ENCODE peak calls at places on chromosomes 16 and 17, in seven cellular contexts. I, T, U, X, O, Y and V are unnamed samples.

GRCh38 chr17:44071772-44072171 is 1.2 kb downstream of the G6PC3 start:
- DNase-seq in U (no peak), X (no peak), I (no peak), T (no peak), Y (no peak), O (no peak), V (no peak)

GRCh38 chr16:1283996-1284592 is 25.3 kb upstream of the UBE2I start:
- DNase-seq in I (no peak), T (no peak), Y (no peak), X (no peak), O (no peak), U (no peak), V (no peak)

GRCh38 chr17:48068491-48068961 is 20.4 kb downstream of the NFE2L1 start:
- DNase-seq in U (no peak), X (no peak), I (peak; percentile 57), O (no peak), T (peak; percentile 40), Y (no peak), V (no peak)

GRCh38 chr16:81913222-81913621 is 98.0 kb downstream of the SDR42E1 start:
- DNase-seq in T (no peak), Y (no peak), I (no peak), O (no peak), X (no peak), U (no peak), V (no peak)

GRCh38 chr17:29619251-29619650 is 3.5 kb downstream of the CORO6 start:
- DNase-seq in X (no peak), I (no peak), U (no peak), O (no peak), T (no peak), Y (no peak), V (no peak)

GRCh38 chr17:40695874-40696472 is 7.6 kb downstream of the KRT24 start:
- DNase-seq in T (no peak), X (no peak), O (no peak), I (no peak), Y (no peak), U (no peak), V (no peak)

GRCh38 chr17:67422887-67423286 is 45.8 kb downstream of the PITPNC1 start:
- DNase-seq in Y (no peak), T (no peak), I (no peak), X (no peak), O (no peak), U (no peak), V (no peak)

GRCh38 chr16:15879255-15879804 is 9.1 kb downstream of the CEP20 start:
- DNase-seq in Y (no peak), T (peak; percentile 81), I (no peak), X (no peak), O (no peak), U (peak; percentile 50), V (no peak)

GRCh38 chr17:31789707-31790505 is 69.1 kb downstream of the COPRS start:
- DNase-seq in Y (no peak), U (no peak), T (no peak), O (no peak), X (no peak), I (no peak), V (no peak)

GRCh38 chr17:1137465-1137894 is 42.3 kb downstream of the ABR start:
- DNase-seq in O (no peak), I (peak; percentile 55), U (peak; percentile 22), X (no peak), Y (no peak), T (no peak), V (peak; percentile 60)

GRCh38 chr17:45345554-45346254 is 28.9 kb upstream of the MAP3K14 start:
- DNase-seq in X (no peak), I (no peak), U (peak; percentile 60), Y (no peak), O (peak; percentile 0), T (peak; percentile 90), V (no peak)

GRCh38 chr17:29568331-29569244 is at the start of gene TP53I13:
- DNase-seq in Y (peak; percentile 75), O (peak; percentile 76), U (peak; percentile 72), X (peak; percentile 76), T (peak; percentile 48), I (peak; percentile 89), V (peak; percentile 74)

GRCh38 chr17:16459850-16460550 is 32.0 kb downstream of the LRRC75A start:
- DNase-seq in O (no peak), T (no peak), I (peak; percentile 62), X (no peak), U (no peak), Y (no peak), V (no peak)

GRCh38 chr16:17339764-17340541 is 130.8 kb downstream of the XYLT1 start:
- DNase-seq in I (no peak), T (no peak), X (no peak), O (no peak), Y (no peak), U (no peak), V (no peak)

GRCh38 chr17:82100502-82101298 is 2.7 kb upstream of the FASN start:
- DNase-seq in O (peak; percentile 84), X (no peak), T (no peak), U (no peak), Y (no peak), I (no peak), V (no peak)

GRCh38 chr16:75486014-75486404 is 9.2 kb downstream of the CHST6 start:
- DNase-seq in U (peak; percentile 75), T (no peak), Y (no peak), I (no peak), X (peak; percentile 52), O (no peak), V (no peak)

GRCh38 chr16:68478526-68479249 is 30.4 kb upstream of the SMPD3 start:
- DNase-seq in Y (no peak), X (no peak), O (no peak), I (no peak), U (no peak), T (no peak), V (no peak)

GRCh38 chr17:60039096-60039495 is 39.6 kb downstream of the HEATR6 start:
- DNase-seq in T (no peak), X (no peak), U (peak; percentile 93), I (no peak), O (no peak), Y (no peak), V (peak; percentile 21)

GRCh38 chr17:32516940-32517711 is 30.3 kb downstream of the CDK5R1 start:
- DNase-seq in T (no peak), U (peak; percentile 40), O (no peak), Y (no peak), X (no peak), I (no peak), V (peak; percentile 15)

GRCh38 chr16:88382491-88383400 is at the start of gene ZNF469:
- DNase-seq in Y (no peak), X (no peak), T (no peak), I (peak; percentile 30), U (no peak), O (no peak), V (no peak)

GRCh38 chr17:27526603-27527002 is 70.4 kb downstream of the KSR1 start:
- DNase-seq in X (no peak), U (no peak), Y (no peak), T (no peak), O (no peak), I (peak; percentile 42), V (peak; percentile 13)

GRCh38 chr17:40458001-40458791 is 14.9 kb downstream of the IGFBP4 start:
- DNase-seq in Y (no peak), T (peak; percentile 74), X (no peak), I (no peak), U (no peak), O (no peak), V (peak; percentile 26)